ENCODE peak calls at places on chromosome 20, in ten cellular contexts. A, H, R, Y, X, B, C, P, K and V are unnamed samples.

GRCh38 chr20:44068311-44068710 is 118.7 kb downstream of the JPH2 start:
- DNase-seq in P (no peak), H (no peak), C (no peak), K (peak; percentile 28), B (no peak), X (no peak), Y (no peak), A (no peak), R (no peak), V (no peak)

GRCh38 chr20:32495949-32496348 is 89.2 kb downstream of the NOL4L start:
- DNase-seq in P (no peak), H (no peak), A (no peak), X (no peak), Y (no peak), R (no peak), B (peak; percentile 40), C (no peak), K (no peak), V (no peak)

GRCh38 chr20:64083380-64084208 is 604 bp downstream of the LKAAEAR1 start:
- DNase-seq in R (peak; percentile 38), K (no peak), P (peak; percentile 71), Y (peak; percentile 82), A (peak; percentile 91), C (peak; percentile 85), X (no peak), B (no peak), H (peak; percentile 79), V (peak; percentile 79)

GRCh38 chr20:25090492-25091429 is 8.8 kb upstream of the VSX1 start:
- DNase-seq in X (no peak), R (no peak), C (peak; percentile 80), P (no peak), K (no peak), B (no peak), A (no peak), H (peak; percentile 49), Y (no peak), V (no peak)

GRCh38 chr20:6595704-6596103 is 171.8 kb upstream of the BMP2 start:
- DNase-seq in K (no peak), R (no peak), B (no peak), P (no peak), X (no peak), A (peak; percentile 35), C (no peak), Y (no peak), H (no peak), V (no peak)

GRCh38 chr20:62768815-62769287 is 27.4 kb upstream of the MRGBP start:
- DNase-seq in R (peak; percentile 57), X (no peak), C (peak; percentile 18), K (no peak), A (peak; percentile 33), B (no peak), P (no peak), Y (no peak), H (no peak), V (no peak)

GRCh38 chr20:10110151-10110550 is 75.4 kb downstream of the ANKEF1 start:
- DNase-seq in B (no peak), X (no peak), K (no peak), A (no peak), P (no peak), C (no peak), R (no peak), H (no peak), Y (no peak), V (no peak)

GRCh38 chr20:21702553-21703467 is 2.7 kb upstream of the PAX1 start:
- DNase-seq in B (peak; percentile 80), X (peak; percentile 26), P (no peak), K (peak; percentile 69), Y (no peak), R (no peak), A (peak; percentile 89), C (peak; percentile 52), H (peak; percentile 53), V (peak; percentile 34)

GRCh38 chr20:54726687-54727086 is 251.3 kb downstream of the DOK5 start:
- DNase-seq in C (no peak), K (no peak), Y (no peak), H (no peak), B (no peak), R (no peak), X (no peak), A (no peak), P (no peak), V (no peak)

GRCh38 chr20:6083926-6084325 is 30.1 kb upstream of the LRRN4 start:
- DNase-seq in C (no peak), H (no peak), B (no peak), K (no peak), X (no peak), P (no peak), Y (no peak), A (no peak), R (no peak), V (no peak)

GRCh38 chr20:31580706-31581105 is 24.4 kb upstream of the ID1 start:
- DNase-seq in B (no peak), X (no peak), Y (no peak), K (no peak), A (no peak), P (no peak), H (no peak), C (no peak), R (no peak), V (no peak)

GRCh38 chr20:38066969-38067716 is 33.6 kb downstream of the RPRD1B start:
- DNase-seq in R (no peak), P (no peak), K (no peak), Y (no peak), B (no peak), C (no peak), A (no peak), X (no peak), H (no peak), V (no peak)

GRCh38 chr20:62269378-62269777 is 31.1 kb downstream of the OSBPL2 start:
- DNase-seq in C (no peak), X (no peak), Y (no peak), B (no peak), A (no peak), K (no peak), R (no peak), H (no peak), P (no peak), V (no peak)

GRCh38 chr20:51446656-51447055 is 95.9 kb downstream of the NFATC2 start:
- DNase-seq in R (peak; percentile 75), H (no peak), X (no peak), Y (no peak), C (no peak), B (peak; percentile 83), K (no peak), P (no peak), A (no peak), V (peak; percentile 18)

GRCh38 chr20:49938173-49939163 is 2.3 kb downstream of the RNF114 start:
- DNase-seq in B (peak; percentile 83), H (peak; percentile 58), X (no peak), Y (peak; percentile 20), R (peak; percentile 33), C (no peak), A (peak; percentile 29), P (no peak), K (no peak), V (no peak)

GRCh38 chr20:47792021-47792618 is 6.8 kb upstream of the SULF2 start:
- DNase-seq in H (no peak), X (peak; percentile 23), A (no peak), R (no peak), B (peak; percentile 91), K (peak; percentile 67), C (no peak), Y (no peak), P (no peak), V (no peak)

GRCh38 chr20:33606114-33606771 is 55.9 kb upstream of the C20orf144 start:
- DNase-seq in K (no peak), C (no peak), R (no peak), P (no peak), B (no peak), X (peak; percentile 37), Y (no peak), A (no peak), H (no peak), V (no peak)

GRCh38 chr20:56979125-56979524 is 287.3 kb downstream of the BMP7 start:
- DNase-seq in X (no peak), C (no peak), B (no peak), Y (no peak), A (no peak), P (no peak), K (no peak), R (no peak), H (no peak), V (no peak)

GRCh38 chr20:63652192-63652980 is 838 bp downstream of the STMN3 start:
- DNase-seq in A (peak; percentile 24), K (no peak), P (no peak), Y (no peak), X (no peak), R (no peak), H (peak; percentile 21), C (peak; percentile 70), B (no peak), V (peak; percentile 29)

GRCh38 chr20:496126-496696 is 33.9 kb upstream of the TBC1D20 start:
- DNase-seq in H (no peak), P (no peak), B (no peak), R (no peak), C (no peak), A (no peak), Y (no peak), X (no peak), K (no peak), V (no peak)

GRCh38 chr20:49594143-49594928 is 26.4 kb upstream of the PTGIS start:
- DNase-seq in B (peak; percentile 92), C (no peak), P (no peak), X (no peak), A (peak; percentile 51), H (no peak), K (no peak), R (peak; percentile 54), Y (no peak), V (no peak)

GRCh38 chr20:64110411-64111068 is 3.2 kb upstream of the NPBWR2 start:
- DNase-seq in Y (no peak), P (no peak), C (no peak), K (peak; percentile 35), B (peak; percentile 58), H (no peak), R (no peak), X (no peak), A (no peak), V (no peak)

GRCh38 chr20:33653900-33654596 is 8.1 kb upstream of the C20orf144 start:
- DNase-seq in H (peak; percentile 91), A (no peak), C (peak; percentile 85), X (no peak), K (peak; percentile 86), P (no peak), Y (no peak), R (no peak), B (peak; percentile 72), V (no peak)

GRCh38 chr20:58175836-58176235 is 52.6 kb downstream of the ANKRD60 start:
- DNase-seq in Y (no peak), H (no peak), B (no peak), C (no peak), K (no peak), A (no peak), X (no peak), R (no peak), P (no peak), V (no peak)

GRCh38 chr20:37282558-37282957 is 6.9 kb upstream of the MANBAL start:
- DNase-seq in Y (no peak), K (no peak), P (no peak), A (peak; percentile 51), X (no peak), C (no peak), R (peak; percentile 79), B (peak; percentile 82), H (no peak), V (no peak)

GRCh38 chr20:41003143-41003932 is 25.3 kb upstream of the TOP1 start:
- DNase-seq in K (peak; percentile 60), R (peak; percentile 86), H (peak; percentile 75), C (peak; percentile 48), Y (no peak), B (peak; percentile 94), A (no peak), X (peak; percentile 49), P (peak; percentile 68), V (no peak)